ENCODE peak calls at places on chromosomes 5 and 9, in six cellular contexts. X is prostate gland, V is left ventricle myocardium inferior, G is cardiac muscle cell, Q is B cell, S is lower leg skin. M is an unnamed sample.

GRCh38 chr5:73638344-73639095 is 12.5 kb downstream of the ARHGEF28 start:
- DNase-seq in X (no peak), Q (no peak), S (no peak), G (peak), V (no peak), M (no peak)

GRCh38 chr5:72248352-72249032 is 71.5 kb downstream of the MRPS27 start:
- DNase-seq in V (no peak), G (peak), X (peak), S (peak), Q (no peak), M (no peak)

GRCh38 chr5:148433826-148434225 is 50.1 kb downstream of the FBXO38 start:
- DNase-seq in V (no peak), S (no peak), Q (no peak), X (no peak), G (no peak), M (no peak)

GRCh38 chr5:61089351-61089750 is 72.9 kb downstream of the SMIM15 start:
- DNase-seq in S (no peak), G (peak), X (no peak), V (no peak), Q (no peak), M (no peak)

GRCh38 chr5:20353481-20353880 is 365.5 kb upstream of the CDH18 start:
- DNase-seq in V (no peak), S (no peak), Q (no peak), X (no peak), G (no peak), M (no peak)

GRCh38 chr9:93486269-93486668 is 32.9 kb upstream of the FAM120AOS start:
- DNase-seq in X (no peak), Q (no peak), S (no peak), V (no peak), G (no peak), M (no peak)

GRCh38 chr5:59027145-59027907 is 444.5 kb downstream of the RAB3C start:
- DNase-seq in X (no peak), S (no peak), Q (no peak), V (no peak), G (no peak), M (no peak)

GRCh38 chr5:159576902-159577301 is 246.6 kb upstream of the IL12B start:
- DNase-seq in Q (no peak), X (no peak), S (no peak), V (no peak), G (no peak), M (no peak)

GRCh38 chr9:129282308-129283211 is 104.5 kb upstream of the IER5L start:
- DNase-seq in V (no peak), Q (no peak), G (no peak), S (no peak), X (no peak), M (peak)

GRCh38 chr9:2018764-2019548 is 3.8 kb downstream of the SMARCA2 start:
- DNase-seq in Q (no peak), V (no peak), G (no peak), X (no peak), S (no peak), M (no peak)

GRCh38 chr9:95094002-95094401 is 223.5 kb downstream of the FANCC start:
- DNase-seq in Q (no peak), X (no peak), V (no peak), G (no peak), S (no peak), M (no peak)

GRCh38 chr5:67031689-67032088 is 164.9 kb downstream of the CD180 start:
- DNase-seq in Q (no peak), S (no peak), G (no peak), V (no peak), X (no peak), M (no peak)

GRCh38 chr5:157057459-157058370 is 1.2 kb downstream of the HAVCR1 start:
- DNase-seq in V (no peak), X (no peak), Q (no peak), G (no peak), S (no peak), M (no peak)

GRCh38 chr5:159874308-159874707 is 42.0 kb upstream of the ADRA1B start:
- DNase-seq in Q (no peak), V (no peak), S (no peak), X (no peak), G (no peak), M (no peak)

GRCh38 chr5:103569313-103570060 is 6.9 kb upstream of the NUDT12 start:
- DNase-seq in G (no peak), Q (no peak), S (no peak), X (no peak), V (no peak), M (no peak)

GRCh38 chr9:17969232-17969631 is 390.4 kb downstream of the SH3GL2 start:
- DNase-seq in X (no peak), V (no peak), Q (no peak), S (no peak), G (no peak), M (no peak)

GRCh38 chr5:123134653-123135181 is 45.7 kb downstream of the PRDM6 start:
- DNase-seq in S (no peak), Q (no peak), G (no peak), V (no peak), X (no peak), M (no peak)

GRCh38 chr5:138656916-138657315 is 81.7 kb upstream of the HSPA9 start:
- DNase-seq in X (no peak), V (no peak), S (no peak), Q (no peak), G (no peak), M (no peak)

GRCh38 chr9:129283290-129283691 is 105.2 kb upstream of the IER5L start:
- DNase-seq in X (no peak), Q (no peak), G (no peak), S (no peak), V (no peak), M (no peak)

GRCh38 chr9:3508531-3509374 is 17.0 kb downstream of the RFX3 start:
- DNase-seq in Q (no peak), S (no peak), X (peak), G (no peak), V (no peak), M (no peak)

GRCh38 chr5:1793301-1793740 is 6.3 kb downstream of the MRPL36 start:
- DNase-seq in X (no peak), G (peak), Q (no peak), V (no peak), S (no peak), M (no peak)

GRCh38 chr5:135242496-135243193 is 156.4 kb downstream of the MACROH2A1 start:
- DNase-seq in Q (no peak), X (no peak), G (peak), S (peak), V (peak), M (no peak)

GRCh38 chr5:132372542-132372941 is 3.0 kb downstream of the SLC22A5 start:
- DNase-seq in V (no peak), S (no peak), G (no peak), Q (no peak), X (no peak), M (no peak)

GRCh38 chr5:122221857-122222256 is 90.2 kb upstream of the SNCAIP start:
- DNase-seq in Q (no peak), S (no peak), V (no peak), G (no peak), X (no peak), M (no peak)

GRCh38 chr5:176985516-176985915 is 21.1 kb downstream of the UIMC1 start:
- DNase-seq in V (no peak), S (no peak), G (no peak), X (no peak), Q (peak), M (no peak)

DNA sequence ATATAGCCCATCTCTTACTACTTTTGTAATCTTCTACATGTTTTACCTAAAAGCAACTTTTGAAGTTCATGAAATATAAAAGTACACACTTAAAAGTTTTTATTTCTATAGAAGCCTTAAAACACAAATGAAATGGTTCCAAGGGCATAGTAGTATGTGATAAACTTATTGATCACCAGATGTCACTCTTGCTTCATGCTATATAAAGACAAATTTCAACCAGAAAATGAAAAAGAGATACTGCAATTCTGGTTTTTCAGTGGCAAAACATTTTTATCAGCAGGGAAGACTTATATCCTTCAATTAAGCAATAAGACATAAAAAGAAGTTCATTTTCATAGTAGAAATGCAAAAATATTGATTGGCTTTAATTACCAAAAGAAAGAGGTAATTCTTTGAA is 69.4 kb upstream of the FBXL17 start:
- DNase-seq in V (no peak), Q (no peak), G (no peak), S (no peak), X (no peak), M (no peak)
- TF ChIP-seq CTCF in V (no peak), Q (no peak), G (no peak), S (no peak), X (no peak), M (peak)

GRCh38 chr5:81838307-81838906 is 87.5 kb upstream of the SSBP2 start:
- DNase-seq in V (no peak), X (no peak), G (peak), Q (no peak), S (no peak), M (no peak)
- TF ChIP-seq CTCF in V (peak), X (no peak), G (peak), Q (peak), S (no peak), M (peak)

GRCh38 chr9:69261636-69262035 is 63.4 kb upstream of the ENTREP1 start:
- DNase-seq in V (no peak), X (no peak), Q (no peak), S (no peak), G (no peak), M (no peak)
- TF ChIP-seq CTCF in V (no peak), X (no peak), Q (no peak), S (no peak), G (no peak), M (no peak)

DNA sequence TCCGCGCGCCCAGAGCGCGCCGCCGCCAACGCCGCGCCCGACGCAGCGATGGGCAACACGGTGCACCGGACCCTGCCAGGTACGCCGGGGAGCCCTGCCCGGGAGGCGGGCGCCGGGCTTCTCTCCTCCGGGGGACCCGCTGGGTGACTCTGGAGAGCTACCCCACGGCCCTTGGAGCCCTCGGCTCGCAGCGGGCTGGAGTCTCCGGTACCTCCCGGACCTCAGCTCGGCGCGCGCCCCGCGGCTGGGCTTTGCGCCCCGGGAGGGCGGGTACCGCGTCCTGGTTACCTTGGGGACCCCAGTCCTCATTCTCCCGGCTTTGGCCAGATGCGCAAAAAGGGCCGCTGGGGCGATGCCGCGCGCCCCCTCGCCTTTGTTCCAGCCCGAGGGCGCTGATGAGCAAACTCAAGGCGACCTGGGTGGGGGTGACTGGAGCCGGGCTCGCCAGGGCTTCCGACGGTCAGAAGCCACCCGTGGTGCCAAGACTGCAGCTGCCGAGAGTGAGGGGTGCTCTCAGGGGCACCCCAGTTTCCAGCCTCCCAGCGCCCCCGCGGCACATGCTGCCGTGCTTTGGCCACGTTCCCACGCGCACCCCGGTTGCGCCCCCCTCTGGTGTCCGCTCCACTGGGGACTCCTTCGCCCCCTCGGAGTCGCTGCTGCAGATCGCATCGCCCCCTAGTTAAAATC is 439 bp downstream of the NEURL1B start:
- DNase-seq in G (no peak), S (no peak), Q (no peak), X (no peak), V (peak), M (peak)
- TF ChIP-seq CTCF in G (peak), S (no peak), Q (no peak), X (no peak), V (peak), M (no peak)

GRCh38 chr5:54895816-54896341 is 89.5 kb downstream of the ESM1 start:
- DNase-seq in S (peak), G (peak), X (peak), Q (no peak), V (no peak), M (peak)
- TF ChIP-seq CTCF in S (no peak), G (peak), X (no peak), Q (no peak), V (peak), M (peak)

DNA sequence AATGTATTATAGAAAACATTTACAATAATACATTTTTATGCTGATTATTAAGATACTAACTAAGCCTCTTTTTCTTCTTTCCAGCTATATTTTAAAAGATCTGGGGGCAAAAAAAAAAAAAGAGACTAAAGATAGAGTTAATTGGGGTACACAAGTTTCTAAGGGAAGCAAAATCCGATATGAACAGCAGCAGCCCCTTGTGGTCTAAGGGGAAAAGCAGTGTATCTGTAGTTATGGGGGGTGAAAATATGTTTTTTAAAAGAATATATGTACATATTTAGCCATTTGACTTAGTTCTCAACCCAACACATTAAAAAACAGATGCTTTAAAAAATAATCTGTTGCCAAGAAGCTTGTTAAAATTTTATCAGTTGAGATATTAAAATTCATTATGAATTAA is 134.3 kb upstream of the POU5F2 start:
- DNase-seq in X (no peak), G (no peak), Q (no peak), V (no peak), S (no peak), M (no peak)
- TF ChIP-seq CTCF in X (no peak), G (peak), Q (no peak), V (no peak), S (no peak), M (no peak)

GRCh38 chr9:75885652-75886051 is 4.8 kb upstream of the PCSK5 start:
- DNase-seq in X (no peak), V (no peak), S (no peak), Q (no peak), G (no peak), M (no peak)
- TF ChIP-seq CTCF in X (no peak), V (no peak), S (no peak), Q (no peak), G (no peak), M (no peak)